ENCODE peak calls at places on chromosomes 7 and 10, in nine cellular contexts. One of them, this sample, is unnamed.

GRCh38 chr10:22453948-22454347 is 108.7 kb downstream of the SPAG6 start:
- DNase-seq in HS-5: no peak
- DNase-seq in activated naive CD4-positive, alpha-beta T cell: no peak
- DNase-seq in H54: no peak
- DNase-seq in activated CD8-positive, alpha-beta memory T cell treated with anti-CD3 and anti-CD28 coated beads for 24 hours: no peak
- DNase-seq in KG1: no peak
- DNase-seq in effector memory CD8-positive, alpha-beta T cell: no peak
- DNase-seq in GM10248: no peak
- DNase-seq in HEK293T: no peak
- DNase-seq in this sample: no peak

GRCh38 chr10:77592946-77593636 is 44.5 kb downstream of the KCNMA1 start:
- DNase-seq in activated CD8-positive, alpha-beta memory T cell treated with anti-CD3 and anti-CD28 coated beads for 24 hours: no peak
- DNase-seq in activated naive CD4-positive, alpha-beta T cell: no peak
- DNase-seq in H54: peak
- DNase-seq in KG1: no peak
- DNase-seq in effector memory CD8-positive, alpha-beta T cell: no peak
- DNase-seq in HS-5: peak
- DNase-seq in HEK293T: no peak
- DNase-seq in GM10248: no peak
- DNase-seq in this sample: no peak

GRCh38 chr10:1289591-1289990 is 233.4 kb downstream of the WDR37 start:
- DNase-seq in effector memory CD8-positive, alpha-beta T cell: no peak
- DNase-seq in activated CD8-positive, alpha-beta memory T cell treated with anti-CD3 and anti-CD28 coated beads for 24 hours: no peak
- DNase-seq in KG1: no peak
- DNase-seq in HS-5: no peak
- DNase-seq in HEK293T: no peak
- DNase-seq in H54: no peak
- DNase-seq in GM10248: no peak
- DNase-seq in activated naive CD4-positive, alpha-beta T cell: no peak
- DNase-seq in this sample: no peak

GRCh38 chr7:94348142-94348541 is 46.6 kb upstream of the COL1A2 start:
- DNase-seq in KG1: no peak
- DNase-seq in effector memory CD8-positive, alpha-beta T cell: no peak
- DNase-seq in GM10248: no peak
- DNase-seq in H54: no peak
- DNase-seq in activated CD8-positive, alpha-beta memory T cell treated with anti-CD3 and anti-CD28 coated beads for 24 hours: no peak
- DNase-seq in HEK293T: no peak
- DNase-seq in activated naive CD4-positive, alpha-beta T cell: no peak
- DNase-seq in HS-5: peak
- DNase-seq in this sample: no peak

GRCh38 chr10:112634096-112634830 is 187.2 kb downstream of the VTI1A start:
- DNase-seq in activated naive CD4-positive, alpha-beta T cell: no peak
- DNase-seq in HEK293T: no peak
- DNase-seq in GM10248: no peak
- DNase-seq in HS-5: no peak
- DNase-seq in H54: no peak
- DNase-seq in KG1: no peak
- DNase-seq in activated CD8-positive, alpha-beta memory T cell treated with anti-CD3 and anti-CD28 coated beads for 24 hours: no peak
- DNase-seq in effector memory CD8-positive, alpha-beta T cell: no peak
- DNase-seq in this sample: no peak

GRCh38 chr10:97759157-97759980 is 12.4 kb downstream of the SFRP5 start:
- DNase-seq in H54: peak
- DNase-seq in activated CD8-positive, alpha-beta memory T cell treated with anti-CD3 and anti-CD28 coated beads for 24 hours: peak
- DNase-seq in activated naive CD4-positive, alpha-beta T cell: peak
- DNase-seq in GM10248: peak
- DNase-seq in effector memory CD8-positive, alpha-beta T cell: peak
- DNase-seq in HEK293T: peak
- DNase-seq in KG1: no peak
- DNase-seq in HS-5: no peak
- DNase-seq in this sample: peak

GRCh38 chr7:136039577-136040345 is 62.6 kb upstream of the MTPN start:
- DNase-seq in activated naive CD4-positive, alpha-beta T cell: no peak
- DNase-seq in GM10248: no peak
- DNase-seq in HEK293T: no peak
- DNase-seq in KG1: no peak
- DNase-seq in H54: no peak
- DNase-seq in HS-5: no peak
- DNase-seq in effector memory CD8-positive, alpha-beta T cell: no peak
- DNase-seq in activated CD8-positive, alpha-beta memory T cell treated with anti-CD3 and anti-CD28 coated beads for 24 hours: no peak
- DNase-seq in this sample: no peak

GRCh38 chr10:98374176-98374969 is 40.6 kb downstream of the PYROXD2 start:
- DNase-seq in HS-5: peak
- DNase-seq in effector memory CD8-positive, alpha-beta T cell: no peak
- DNase-seq in H54: peak
- DNase-seq in KG1: no peak
- DNase-seq in activated naive CD4-positive, alpha-beta T cell: no peak
- DNase-seq in activated CD8-positive, alpha-beta memory T cell treated with anti-CD3 and anti-CD28 coated beads for 24 hours: no peak
- DNase-seq in GM10248: no peak
- DNase-seq in HEK293T: no peak
- DNase-seq in this sample: no peak

GRCh38 chr10:49151025-49151445 is 17.2 kb upstream of the FAM170B start:
- DNase-seq in HEK293T: no peak
- DNase-seq in HS-5: no peak
- DNase-seq in GM10248: no peak
- DNase-seq in activated naive CD4-positive, alpha-beta T cell: no peak
- DNase-seq in KG1: no peak
- DNase-seq in H54: no peak
- DNase-seq in activated CD8-positive, alpha-beta memory T cell treated with anti-CD3 and anti-CD28 coated beads for 24 hours: no peak
- DNase-seq in effector memory CD8-positive, alpha-beta T cell: no peak
- DNase-seq in this sample: no peak

GRCh38 chr7:30406664-30407425 is 71.7 kb downstream of the NOD1 start:
- DNase-seq in H54: no peak
- DNase-seq in activated CD8-positive, alpha-beta memory T cell treated with anti-CD3 and anti-CD28 coated beads for 24 hours: no peak
- DNase-seq in HEK293T: no peak
- DNase-seq in KG1: no peak
- DNase-seq in effector memory CD8-positive, alpha-beta T cell: no peak
- DNase-seq in activated naive CD4-positive, alpha-beta T cell: no peak
- DNase-seq in HS-5: no peak
- DNase-seq in GM10248: no peak
- DNase-seq in this sample: no peak

GRCh38 chr7:93048136-93048930 is 69.4 kb downstream of the SAMD9 start:
- DNase-seq in activated naive CD4-positive, alpha-beta T cell: no peak
- DNase-seq in activated CD8-positive, alpha-beta memory T cell treated with anti-CD3 and anti-CD28 coated beads for 24 hours: no peak
- DNase-seq in H54: no peak
- DNase-seq in GM10248: no peak
- DNase-seq in effector memory CD8-positive, alpha-beta T cell: no peak
- DNase-seq in KG1: no peak
- DNase-seq in HS-5: no peak
- DNase-seq in HEK293T: no peak
- DNase-seq in this sample: no peak

GRCh38 chr7:30164567-30164966 is 29.8 kb downstream of the MTURN start:
- DNase-seq in GM10248: peak
- DNase-seq in activated CD8-positive, alpha-beta memory T cell treated with anti-CD3 and anti-CD28 coated beads for 24 hours: no peak
- DNase-seq in H54: peak
- DNase-seq in KG1: peak
- DNase-seq in HEK293T: peak
- DNase-seq in activated naive CD4-positive, alpha-beta T cell: no peak
- DNase-seq in HS-5: no peak
- DNase-seq in effector memory CD8-positive, alpha-beta T cell: no peak
- DNase-seq in this sample: no peak

GRCh38 chr10:43607199-43607573 is 948 bp downstream of the ZNF485 start:
- DNase-seq in H54: no peak
- DNase-seq in HEK293T: no peak
- DNase-seq in KG1: no peak
- DNase-seq in HS-5: no peak
- DNase-seq in GM10248: no peak
- DNase-seq in activated naive CD4-positive, alpha-beta T cell: no peak
- DNase-seq in activated CD8-positive, alpha-beta memory T cell treated with anti-CD3 and anti-CD28 coated beads for 24 hours: no peak
- DNase-seq in effector memory CD8-positive, alpha-beta T cell: no peak
- DNase-seq in this sample: no peak

GRCh38 chr7:76364198-76364584 is 5.4 kb upstream of the YWHAG start:
- DNase-seq in GM10248: no peak
- DNase-seq in H54: peak
- DNase-seq in activated naive CD4-positive, alpha-beta T cell: no peak
- DNase-seq in HEK293T: no peak
- DNase-seq in activated CD8-positive, alpha-beta memory T cell treated with anti-CD3 and anti-CD28 coated beads for 24 hours: no peak
- DNase-seq in KG1: no peak
- DNase-seq in effector memory CD8-positive, alpha-beta T cell: no peak
- DNase-seq in HS-5: no peak
- DNase-seq in this sample: no peak

GRCh38 chr7:16708980-16709379 is 44.6 kb upstream of the TSPAN13 start:
- DNase-seq in GM10248: no peak
- DNase-seq in HEK293T: no peak
- DNase-seq in effector memory CD8-positive, alpha-beta T cell: no peak
- DNase-seq in activated naive CD4-positive, alpha-beta T cell: no peak
- DNase-seq in HS-5: peak
- DNase-seq in activated CD8-positive, alpha-beta memory T cell treated with anti-CD3 and anti-CD28 coated beads for 24 hours: no peak
- DNase-seq in KG1: no peak
- DNase-seq in H54: peak
- DNase-seq in this sample: no peak

GRCh38 chr10:70650751-70651150 is 21.6 kb upstream of the ADAMTS14 start:
- DNase-seq in HS-5: no peak
- DNase-seq in HEK293T: no peak
- DNase-seq in H54: no peak
- DNase-seq in GM10248: no peak
- DNase-seq in activated CD8-positive, alpha-beta memory T cell treated with anti-CD3 and anti-CD28 coated beads for 24 hours: no peak
- DNase-seq in effector memory CD8-positive, alpha-beta T cell: no peak
- DNase-seq in activated naive CD4-positive, alpha-beta T cell: no peak
- DNase-seq in KG1: no peak
- DNase-seq in this sample: no peak

GRCh38 chr10:11881477-11882417 is 58.6 kb downstream of the PROSER2 start:
- DNase-seq in activated CD8-positive, alpha-beta memory T cell treated with anti-CD3 and anti-CD28 coated beads for 24 hours: no peak
- DNase-seq in KG1: no peak
- DNase-seq in HS-5: peak
- DNase-seq in activated naive CD4-positive, alpha-beta T cell: no peak
- DNase-seq in HEK293T: peak
- DNase-seq in GM10248: no peak
- DNase-seq in H54: peak
- DNase-seq in effector memory CD8-positive, alpha-beta T cell: no peak
- DNase-seq in this sample: no peak